ENCODE peak calls at places on chromosome 7, in six cellular contexts. One of them, this sample, is unnamed.

GRCh38 chr7:924541-925231 is 29.8 kb downstream of the ADAP1 start:
- DNase-seq in left ventricle myocardium inferior: peak
- DNase-seq in thoracic aorta: no peak
- DNase-seq in GM12865: peak
- DNase-seq in body of pancreas: peak
- DNase-seq in astrocyte of the spinal cord: no peak
- DNase-seq in this sample: no peak

GRCh38 chr7:87318741-87319140 is 26.7 kb upstream of the CROT start:
- DNase-seq in body of pancreas: no peak
- DNase-seq in GM12865: no peak
- DNase-seq in left ventricle myocardium inferior: no peak
- DNase-seq in astrocyte of the spinal cord: no peak
- DNase-seq in thoracic aorta: no peak
- DNase-seq in this sample: no peak

GRCh38 chr7:98354511-98355249 is 46.2 kb downstream of the BAIAP2L1 start:
- DNase-seq in astrocyte of the spinal cord: peak
- DNase-seq in left ventricle myocardium inferior: no peak
- DNase-seq in GM12865: no peak
- DNase-seq in body of pancreas: no peak
- DNase-seq in thoracic aorta: no peak
- DNase-seq in this sample: peak

GRCh38 chr7:130500463-130500862 is 8.6 kb downstream of the MEST start:
- DNase-seq in GM12865: no peak
- DNase-seq in thoracic aorta: no peak
- DNase-seq in left ventricle myocardium inferior: no peak
- DNase-seq in body of pancreas: no peak
- DNase-seq in astrocyte of the spinal cord: no peak
- DNase-seq in this sample: no peak

GRCh38 chr7:1541431-1542162 is 11.1 kb downstream of the MAFK start:
- DNase-seq in left ventricle myocardium inferior: no peak
- DNase-seq in thoracic aorta: no peak
- DNase-seq in GM12865: no peak
- DNase-seq in body of pancreas: no peak
- DNase-seq in astrocyte of the spinal cord: no peak
- DNase-seq in this sample: no peak

GRCh38 chr7:143382126-143382790 is 1.1 kb downstream of the ZYX start:
- DNase-seq in GM12865: no peak
- DNase-seq in astrocyte of the spinal cord: no peak
- DNase-seq in body of pancreas: no peak
- DNase-seq in left ventricle myocardium inferior: no peak
- DNase-seq in thoracic aorta: no peak
- DNase-seq in this sample: no peak

GRCh38 chr7:96546426-96546825 is 163.2 kb downstream of the SEM1 start:
- DNase-seq in thoracic aorta: no peak
- DNase-seq in GM12865: no peak
- DNase-seq in left ventricle myocardium inferior: no peak
- DNase-seq in astrocyte of the spinal cord: no peak
- DNase-seq in body of pancreas: no peak
- DNase-seq in this sample: no peak

GRCh38 chr7:68925241-68925640 is 673.0 kb upstream of the AUTS2 start:
- DNase-seq in left ventricle myocardium inferior: no peak
- DNase-seq in astrocyte of the spinal cord: no peak
- DNase-seq in body of pancreas: no peak
- DNase-seq in thoracic aorta: no peak
- DNase-seq in GM12865: no peak
- DNase-seq in this sample: no peak

GRCh38 chr7:40220421-40220911 is 85.7 kb downstream of the SUGCT start:
- DNase-seq in body of pancreas: no peak
- DNase-seq in thoracic aorta: no peak
- DNase-seq in astrocyte of the spinal cord: peak
- DNase-seq in left ventricle myocardium inferior: no peak
- DNase-seq in GM12865: no peak
- DNase-seq in this sample: no peak

GRCh38 chr7:133723044-133723443 is 404.1 kb upstream of the LRGUK start:
- DNase-seq in thoracic aorta: no peak
- DNase-seq in left ventricle myocardium inferior: no peak
- DNase-seq in body of pancreas: no peak
- DNase-seq in astrocyte of the spinal cord: no peak
- DNase-seq in GM12865: no peak
- DNase-seq in this sample: no peak
- TF ChIP-seq CTCF in thoracic aorta: no peak
- TF ChIP-seq CTCF in left ventricle myocardium inferior: no peak
- TF ChIP-seq CTCF in body of pancreas: no peak
- TF ChIP-seq CTCF in astrocyte of the spinal cord: no peak
- TF ChIP-seq CTCF in GM12865: no peak
- TF ChIP-seq CTCF in this sample: no peak

DNA sequence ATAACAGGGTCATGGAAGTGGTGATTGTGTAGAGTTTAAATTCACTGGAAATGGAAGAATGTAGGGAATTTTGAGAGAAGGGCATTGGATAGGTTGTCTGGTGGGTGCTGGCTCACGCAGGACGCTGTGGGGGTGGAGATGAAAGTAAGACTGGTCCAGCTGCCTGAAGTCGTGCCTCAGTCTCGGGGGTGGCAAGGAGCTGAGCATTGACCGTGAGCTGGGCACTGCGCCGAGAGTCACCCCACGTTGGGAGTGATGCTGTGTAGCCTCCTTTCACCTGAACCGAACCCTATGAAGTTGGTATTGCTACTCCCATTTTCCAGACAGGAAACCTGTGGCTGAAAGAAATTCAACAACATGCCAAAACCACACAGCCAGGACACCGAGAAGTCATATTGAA is 99.2 kb downstream of the ACTR3B start:
- DNase-seq in astrocyte of the spinal cord: no peak
- DNase-seq in thoracic aorta: no peak
- DNase-seq in body of pancreas: no peak
- DNase-seq in left ventricle myocardium inferior: no peak
- DNase-seq in GM12865: no peak
- DNase-seq in this sample: no peak
- H3K4me3 ChIP-seq in astrocyte of the spinal cord: no peak
- H3K4me3 ChIP-seq in thoracic aorta: no peak
- H3K4me3 ChIP-seq in body of pancreas: no peak
- H3K4me3 ChIP-seq in left ventricle myocardium inferior: no peak
- H3K4me3 ChIP-seq in GM12865: no peak
- H3K4me3 ChIP-seq in this sample: no peak

GRCh38 chr7:75968561-75969001 is 25.8 kb downstream of the TMEM120A start:
- DNase-seq in thoracic aorta: no peak
- DNase-seq in body of pancreas: no peak
- DNase-seq in left ventricle myocardium inferior: no peak
- DNase-seq in astrocyte of the spinal cord: no peak
- DNase-seq in GM12865: no peak
- DNase-seq in this sample: no peak

GRCh38 chr7:75967573-75967997 is 26.8 kb downstream of the TMEM120A start:
- DNase-seq in astrocyte of the spinal cord: no peak
- DNase-seq in left ventricle myocardium inferior: no peak
- DNase-seq in GM12865: no peak
- DNase-seq in body of pancreas: no peak
- DNase-seq in thoracic aorta: no peak
- DNase-seq in this sample: no peak

GRCh38 chr7:75967055-75967454 is 27.3 kb downstream of the TMEM120A start:
- DNase-seq in thoracic aorta: no peak
- DNase-seq in GM12865: no peak
- DNase-seq in body of pancreas: no peak
- DNase-seq in astrocyte of the spinal cord: no peak
- DNase-seq in left ventricle myocardium inferior: no peak
- DNase-seq in this sample: no peak

GRCh38 chr7:75969182-75969581 is 25.2 kb downstream of the TMEM120A start:
- DNase-seq in left ventricle myocardium inferior: no peak
- DNase-seq in astrocyte of the spinal cord: no peak
- DNase-seq in body of pancreas: no peak
- DNase-seq in GM12865: no peak
- DNase-seq in thoracic aorta: no peak
- DNase-seq in this sample: no peak

GRCh38 chr7:75968012-75968411 is 26.4 kb downstream of the TMEM120A start:
- DNase-seq in GM12865: no peak
- DNase-seq in astrocyte of the spinal cord: no peak
- DNase-seq in thoracic aorta: no peak
- DNase-seq in left ventricle myocardium inferior: no peak
- DNase-seq in body of pancreas: no peak
- DNase-seq in this sample: no peak
- TF ChIP-seq CTCF in GM12865: no peak
- TF ChIP-seq CTCF in astrocyte of the spinal cord: no peak
- TF ChIP-seq CTCF in thoracic aorta: no peak
- TF ChIP-seq CTCF in left ventricle myocardium inferior: no peak
- TF ChIP-seq CTCF in body of pancreas: no peak
- TF ChIP-seq CTCF in this sample: no peak

GRCh38 chr7:5596046-5596895 is 172.6 kb upstream of the TNRC18 start:
- DNase-seq in astrocyte of the spinal cord: peak
- DNase-seq in left ventricle myocardium inferior: peak
- DNase-seq in GM12865: peak
- DNase-seq in thoracic aorta: peak
- DNase-seq in body of pancreas: peak
- DNase-seq in this sample: peak
- H3K4me3 ChIP-seq in astrocyte of the spinal cord: peak
- H3K4me3 ChIP-seq in left ventricle myocardium inferior: peak
- H3K4me3 ChIP-seq in GM12865: peak
- H3K4me3 ChIP-seq in thoracic aorta: peak
- H3K4me3 ChIP-seq in body of pancreas: no peak
- H3K4me3 ChIP-seq in this sample: peak

GRCh38 chr7:88358534-88358838 is 51.8 kb upstream of the STEAP4 start:
- DNase-seq in left ventricle myocardium inferior: no peak
- DNase-seq in body of pancreas: no peak
- DNase-seq in astrocyte of the spinal cord: no peak
- DNase-seq in thoracic aorta: no peak
- DNase-seq in GM12865: no peak
- DNase-seq in this sample: no peak

GRCh38 chr7:88354999-88355398 is 48.3 kb upstream of the STEAP4 start:
- DNase-seq in left ventricle myocardium inferior: no peak
- DNase-seq in GM12865: no peak
- DNase-seq in astrocyte of the spinal cord: no peak
- DNase-seq in thoracic aorta: no peak
- DNase-seq in body of pancreas: no peak
- DNase-seq in this sample: no peak

GRCh38 chr7:88358881-88359280 is 52.2 kb upstream of the STEAP4 start:
- DNase-seq in astrocyte of the spinal cord: no peak
- DNase-seq in left ventricle myocardium inferior: no peak
- DNase-seq in body of pancreas: no peak
- DNase-seq in GM12865: no peak
- DNase-seq in thoracic aorta: no peak
- DNase-seq in this sample: no peak

GRCh38 chr7:88357794-88358533 is 51.3 kb upstream of the STEAP4 start:
- DNase-seq in body of pancreas: no peak
- DNase-seq in astrocyte of the spinal cord: no peak
- DNase-seq in left ventricle myocardium inferior: no peak
- DNase-seq in thoracic aorta: no peak
- DNase-seq in GM12865: peak
- DNase-seq in this sample: no peak

GRCh38 chr7:88357295-88357694 is 50.6 kb upstream of the STEAP4 start:
- DNase-seq in astrocyte of the spinal cord: no peak
- DNase-seq in left ventricle myocardium inferior: peak
- DNase-seq in thoracic aorta: no peak
- DNase-seq in GM12865: peak
- DNase-seq in body of pancreas: peak
- DNase-seq in this sample: no peak
- TF ChIP-seq CTCF in astrocyte of the spinal cord: no peak
- TF ChIP-seq CTCF in left ventricle myocardium inferior: peak
- TF ChIP-seq CTCF in thoracic aorta: no peak
- TF ChIP-seq CTCF in GM12865: no peak
- TF ChIP-seq CTCF in body of pancreas: peak
- TF ChIP-seq CTCF in this sample: no peak

This sample was measured in astrocyte of the cerebellum.